ENCODE peak calls at places on chromosome 14, in six cellular contexts. Q is mesothelial cell of epicardium, C is GM13976, N is GM20000, P is fibroblast of pulmonary artery, S is GM06990. U is an unnamed sample.

GRCh38 chr14:69045857-69046351 is 66.8 kb upstream of the ACTN1 start:
- DNase-seq in N (no peak), S (no peak), P (peak; percentile 52), Q (no peak), C (no peak), U (no peak)

GRCh38 chr14:32933943-32934890 is 4.5 kb upstream of the NPAS3 start:
- DNase-seq in Q (peak; percentile 25), S (no peak), N (peak; percentile 34), P (peak; percentile 23), C (peak; percentile 24), U (no peak)

GRCh38 chr14:95232894-95233584 is 75.7 kb upstream of the DICER1 start:
- DNase-seq in P (no peak), C (no peak), N (no peak), S (no peak), Q (no peak), U (no peak)

GRCh38 chr14:41389355-41389754 is 217.3 kb upstream of the LRFN5 start:
- DNase-seq in N (no peak), S (no peak), Q (no peak), C (no peak), P (no peak), U (no peak)

GRCh38 chr14:58832010-58832409 is 194.2 kb downstream of the DACT1 start:
- DNase-seq in P (no peak), N (no peak), S (no peak), Q (no peak), C (no peak), U (no peak)

GRCh38 chr14:105474478-105475268 is at the start of gene CRIP2:
- DNase-seq in C (peak; percentile 86), N (peak; percentile 90), Q (no peak), P (peak; percentile 51), S (no peak), U (no peak)

GRCh38 chr14:52235866-52236510 is 31.5 kb upstream of the PTGDR start:
- DNase-seq in P (no peak), S (no peak), C (no peak), N (no peak), Q (no peak), U (no peak)

GRCh38 chr14:93039649-93040315 is 75.9 kb downstream of the ITPK1 start:
- DNase-seq in C (no peak), P (no peak), Q (no peak), S (no peak), N (no peak), U (no peak)

GRCh38 chr14:28676481-28676880 is 90.1 kb upstream of the FOXG1 start:
- DNase-seq in Q (no peak), S (no peak), N (no peak), P (peak; percentile 37), C (no peak), U (no peak)

GRCh38 chr14:23076785-23077408 is 18.0 kb downstream of the ACIN1 start:
- DNase-seq in C (no peak), S (no peak), N (no peak), Q (no peak), P (peak; percentile 53), U (no peak)

GRCh38 chr14:38592764-38593442 is 337.0 kb upstream of the CLEC14A start:
- DNase-seq in N (no peak), C (no peak), S (no peak), Q (no peak), P (no peak), U (no peak)

GRCh38 chr14:20604291-20604690 is 13.1 kb upstream of the RNASE12 start:
- DNase-seq in C (no peak), Q (no peak), N (no peak), P (no peak), S (no peak), U (no peak)

GRCh38 chr14:32720927-32721326 is 217.8 kb upstream of the NPAS3 start:
- DNase-seq in Q (no peak), S (no peak), C (no peak), N (no peak), P (peak; percentile 24), U (no peak)

GRCh38 chr14:105485720-105486332 is 860 bp upstream of the CRIP1 start:
- DNase-seq in Q (no peak), P (no peak), S (peak; percentile 51), N (peak; percentile 63), C (peak; percentile 71), U (no peak)

GRCh38 chr14:96739511-96739910 is 57.7 kb upstream of the VRK1 start:
- DNase-seq in P (no peak), S (no peak), C (no peak), Q (no peak), N (no peak), U (no peak)

GRCh38 chr14:59028476-59029202 is 159.8 kb upstream of the DAAM1 start:
- DNase-seq in P (peak; percentile 90), C (peak; percentile 45), Q (no peak), S (peak; percentile 11), N (peak; percentile 68), U (no peak)

GRCh38 chr14:50740858-50741257 is 72.8 kb upstream of the SAV1 start:
- DNase-seq in C (no peak), P (no peak), Q (no peak), N (no peak), S (no peak), U (no peak)

GRCh38 chr14:65006251-65006721 is 19.6 kb downstream of the FNTB start:
- DNase-seq in P (no peak), C (no peak), Q (no peak), N (no peak), S (no peak), U (no peak)

GRCh38 chr14:83816755-83817154 is 1713.2 kb upstream of the FLRT2 start:
- DNase-seq in N (no peak), S (no peak), Q (no peak), P (peak; percentile 37), C (no peak), U (no peak)

GRCh38 chr14:68659021-68659931 is 133.6 kb downstream of the ZFP36L1 start:
- DNase-seq in P (peak; percentile 55), C (no peak), Q (no peak), S (no peak), N (no peak), U (no peak)

GRCh38 chr14:19941668-19942067 is 11.0 kb downstream of the OR4K1 start:
- DNase-seq in N (no peak), C (no peak), S (no peak), Q (no peak), P (no peak), U (no peak)

GRCh38 chr14:59630281-59630963 is 53.8 kb upstream of the CCDC175 start:
- DNase-seq in S (peak; percentile 8), Q (no peak), P (peak; percentile 6), C (peak; percentile 11), N (no peak), U (no peak)

GRCh38 chr14:64946310-64947045 is 3.9 kb upstream of the GPX2 start:
- DNase-seq in Q (no peak), S (no peak), P (no peak), N (no peak), C (no peak), U (no peak)

GRCh38 chr14:64937176-64937820 is 5.2 kb downstream of the GPX2 start:
- DNase-seq in S (no peak), C (no peak), Q (no peak), P (peak; percentile 42), N (no peak), U (no peak)

GRCh38 chr14:63486729-63487128 is 56.4 kb downstream of the PPP2R5E start:
- DNase-seq in S (no peak), Q (no peak), C (no peak), P (no peak), N (no peak), U (no peak)

GRCh38 chr14:103081951-103082350 is 2.1 kb upstream of the LBHD2 start:
- DNase-seq in P (no peak), C (no peak), Q (no peak), S (no peak), N (no peak), U (no peak)

GRCh38 chr14:103087343-103087835 is 3.4 kb downstream of the LBHD2 start:
- DNase-seq in Q (no peak), C (no peak), P (no peak), N (no peak), S (peak; percentile 10), U (no peak)

GRCh38 chr14:103084021-103084919 is at the start of gene LBHD2:
- DNase-seq in Q (peak; percentile 20), P (no peak), S (no peak), C (no peak), N (no peak), U (no peak)

GRCh38 chr14:103086771-103087342 is 2.8 kb downstream of the LBHD2 start:
- DNase-seq in N (no peak), S (no peak), C (no peak), Q (no peak), P (no peak), U (no peak)

GRCh38 chr14:103085106-103086091 is 1.4 kb downstream of the LBHD2 start:
- DNase-seq in S (no peak), Q (no peak), P (no peak), C (no peak), N (no peak), U (no peak)
- TF ChIP-seq CTCF in S (peak; percentile 48), Q (no peak), P (peak; percentile 13), C (no peak), N (no peak), U (peak; percentile 29)

DNA sequence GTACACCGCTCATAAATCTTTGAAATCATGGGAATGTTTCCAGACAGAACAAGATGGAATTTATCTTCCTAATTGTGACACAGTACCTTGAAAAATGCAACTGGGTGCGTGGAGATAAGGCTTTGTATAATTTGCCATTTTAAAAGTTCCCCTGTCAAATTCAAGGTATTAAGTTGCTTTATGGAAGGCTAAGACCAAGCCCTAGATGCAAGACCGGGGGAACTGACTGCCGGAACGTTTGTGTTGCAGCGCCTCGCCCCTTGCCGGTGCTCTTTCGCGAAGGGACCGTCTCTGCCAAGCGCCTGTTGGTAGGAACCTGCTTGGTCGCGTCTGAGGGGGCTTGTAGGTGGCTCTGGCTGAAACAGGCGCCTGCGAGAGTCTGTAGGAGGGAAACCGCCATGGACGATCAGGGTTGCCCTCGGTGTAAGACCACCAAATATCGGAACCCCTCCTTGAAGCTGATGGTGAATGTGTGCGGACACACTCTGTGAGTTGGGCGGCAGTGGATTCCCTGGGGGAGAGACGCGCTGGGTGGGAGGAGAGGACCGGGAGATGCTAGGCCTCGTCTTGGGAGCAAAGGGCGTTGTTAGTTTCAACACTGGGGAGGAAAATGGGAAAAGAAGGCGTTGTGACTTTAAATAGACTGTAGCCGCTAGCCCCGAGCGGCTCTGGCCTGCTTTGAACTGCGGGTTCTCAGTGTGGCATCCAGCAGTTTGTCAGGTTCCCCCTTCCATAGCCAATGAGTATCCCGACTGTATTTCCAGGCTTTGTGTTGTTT is at the start of gene MNAT1:
- DNase-seq in C (peak; percentile 69), S (peak; percentile 90), Q (peak; percentile 60), N (peak; percentile 73), P (peak; percentile 92), U (peak; percentile 91)
- TF ChIP-seq CTCF in C (no peak), S (no peak), Q (no peak), N (no peak), P (peak; percentile 6), U (peak; percentile 11)

DNA sequence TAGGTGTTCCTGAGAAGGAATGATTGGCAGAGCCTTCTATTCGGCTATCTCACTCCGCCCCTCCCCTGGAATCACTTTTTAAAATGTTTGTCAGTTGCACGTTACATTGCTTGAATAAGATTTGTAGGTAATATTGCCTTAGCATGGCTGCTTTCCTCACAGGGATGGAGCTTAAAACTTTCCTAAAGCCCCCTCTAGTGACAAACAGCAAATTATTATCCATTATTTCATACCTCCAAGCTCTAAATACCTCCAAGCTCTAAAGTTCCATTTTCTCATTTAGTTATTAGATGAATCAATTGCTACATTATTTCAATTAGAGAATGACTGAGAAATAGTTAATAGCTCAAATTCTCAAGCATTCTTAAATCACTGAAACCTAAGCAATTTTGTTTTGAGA is 5.1 kb upstream of the SPATA7 start:
- DNase-seq in P (peak; percentile 49), C (peak; percentile 18), Q (no peak), N (peak; percentile 12), S (no peak), U (no peak)
- TF ChIP-seq CTCF in P (peak; percentile 42), C (no peak), Q (no peak), N (no peak), S (peak; percentile 25), U (peak; percentile 50)

GRCh38 chr14:56487090-56487667 is 92.4 kb upstream of the TMEM260 start:
- DNase-seq in C (no peak), N (no peak), S (no peak), P (peak; percentile 63), Q (no peak), U (no peak)
- TF ChIP-seq CTCF in C (no peak), N (no peak), S (peak; percentile 20), P (peak; percentile 69), Q (peak; percentile 51), U (peak; percentile 62)